ENCODE peak calls at places on chromosomes 2 and 18, in nine cellular contexts. T is Calu3; M is astrocyte of the spinal cord; B is LoVo; H is NCI-H1092 treated with DMSO at 0.1 percent for 48 hours; G is HCEC 1CT; S is activated CD4-positive, alpha-beta T cell treated with anti-CD3 and anti-CD28 coated beads, Interleukin-2, amount 50 U/mL, for 4 hours; Q is activated T-helper 1 cell treated with anti-CD3 and anti-CD28 coated beads, Interleukin-12 subunit alpha, Interleukin-12 subunit beta, Interleukin-2, Interleukin-4 antibody, amounts not matched to agents 30 ng/mL and 10 ng/mL and 1 ng/mL, durations not matched to agents 14 hours and 24 hours and 36 hours; D is fibroblast of the conjunctiva. V is an unnamed sample.

GRCh38 chr2:219628986-219629901 is 1.8 kb downstream of the SLC4A3 start:
- DNase-seq in T (no peak), M (no peak), B (no peak), H (no peak), G (no peak), S (no peak), Q (no peak), D (no peak), V (no peak)

GRCh38 chr2:174333017-174333501 is 1.7 kb upstream of the SP9 start:
- DNase-seq in T (no peak), M (no peak), B (no peak), H (no peak), G (no peak), S (no peak), Q (no peak), D (no peak), V (no peak)

GRCh38 chr18:12014091-12014490 is 32.8 kb downstream of the IMPA2 start:
- DNase-seq in T (no peak), M (no peak), B (no peak), H (no peak), G (no peak), S (no peak), Q (no peak), D (no peak), V (no peak)

GRCh38 chr2:54724150-54724559 is 693 bp downstream of the EML6 start:
- DNase-seq in T (no peak), M (peak), B (no peak), H (peak), G (no peak), S (no peak), Q (no peak), D (no peak), V (no peak)

GRCh38 chr2:229087843-229088520 is 183.1 kb downstream of the PID1 start:
- DNase-seq in T (no peak), M (no peak), B (no peak), H (no peak), G (no peak), S (no peak), Q (no peak), D (no peak), V (no peak)

GRCh38 chr2:135245055-135245454 is 193.0 kb downstream of the RAB3GAP1 start:
- DNase-seq in T (peak), M (peak), B (no peak), H (no peak), G (peak), S (no peak), Q (peak), D (no peak), V (no peak)

GRCh38 chr2:223054193-223054781 is 2.3 kb downstream of the KCNE4 start:
- DNase-seq in T (no peak), M (peak), B (no peak), H (no peak), G (peak), S (no peak), Q (no peak), D (no peak), V (no peak)

GRCh38 chr2:206983156-206983875 is 44.0 kb downstream of the CPO start:
- DNase-seq in T (no peak), M (peak), B (no peak), H (no peak), G (peak), S (no peak), Q (no peak), D (no peak), V (no peak)

GRCh38 chr2:95007822-95008221 is 17.7 kb upstream of the MAL start:
- DNase-seq in T (no peak), M (no peak), B (no peak), H (no peak), G (no peak), S (no peak), Q (no peak), D (no peak), V (no peak)

GRCh38 chr2:169397697-169398096 is 35.4 kb upstream of the LRP2 start:
- DNase-seq in T (no peak), M (no peak), B (no peak), H (peak), G (no peak), S (no peak), Q (no peak), D (no peak), V (peak)

GRCh38 chr2:134014196-134014960 is 239.5 kb upstream of the MGAT5 start:
- DNase-seq in T (no peak), M (no peak), B (no peak), H (no peak), G (peak), S (no peak), Q (no peak), D (no peak), V (no peak)

GRCh38 chr18:33761363-33761762 is 183.3 kb downstream of the ASXL3 start:
- DNase-seq in T (peak), M (peak), B (no peak), H (no peak), G (no peak), S (no peak), Q (no peak), D (no peak), V (peak)

GRCh38 chr2:108536133-108536780 is 2.0 kb downstream of the LIMS1 start:
- DNase-seq in T (no peak), M (peak), B (no peak), H (no peak), G (peak), S (no peak), Q (no peak), D (no peak), V (no peak)

GRCh38 chr18:9959564-9959963 is 45.7 kb downstream of the VAPA start:
- DNase-seq in T (no peak), M (no peak), B (no peak), H (no peak), G (no peak), S (no peak), Q (no peak), D (no peak), V (no peak)

GRCh38 chr18:2551425-2551824 is 19.9 kb downstream of the METTL4 start:
- DNase-seq in T (no peak), M (no peak), B (no peak), H (no peak), G (no peak), S (no peak), Q (no peak), D (no peak), V (no peak)

GRCh38 chr2:105683145-105683544 is 61.6 kb upstream of the NCK2 start:
- DNase-seq in T (no peak), M (no peak), B (no peak), H (no peak), G (no peak), S (no peak), Q (no peak), D (no peak), V (no peak)

GRCh38 chr2:2847131-2847740 is 516.2 kb upstream of the MYT1L start:
- DNase-seq in T (no peak), M (no peak), B (no peak), H (peak), G (no peak), S (no peak), Q (no peak), D (no peak), V (no peak)

GRCh38 chr2:113012436-113013335 is 7.4 kb downstream of the IL36A start:
- DNase-seq in T (peak), M (no peak), B (no peak), H (no peak), G (no peak), S (no peak), Q (no peak), D (no peak), V (no peak)

GRCh38 chr18:24395049-24395780 is 2.4 kb downstream of the OSBPL1A start:
- DNase-seq in T (no peak), M (no peak), B (no peak), H (no peak), G (peak), S (no peak), Q (no peak), D (no peak), V (no peak)